ENCODE peak calls at places on chromosome X, in seven cellular contexts. F is activated T-cell treated with anti-CD3 and anti-CD28 coated beads for 48 hours; Q is AG08396; Y is left cardiac atrium; V is Jurkat, Clone E6-1; L is activated T-helper 1 cell treated with anti-CD3 and anti-CD28 coated beads, Interleukin-12 subunit alpha, Interleukin-12 subunit beta, Interleukin-2, Interleukin-4 antibody, amounts not matched to agents 30 ng/mL and 10 ng/mL and 1 ng/mL, durations not matched to agents 14 hours and 24 hours and 36 hours; O is progenitor cell of endocrine pancreas. W is an unnamed sample.
A peak's percentile ranks its signal among the peaks of the same experiment; 100 is the strongest.

GRCh38 chrX:121836000-121836399 is 788.6 kb downstream of the GLUD2 start:
- DNase-seq in F (no peak), Q (no peak), Y (no peak), V (no peak), L (no peak), O (no peak), W (no peak)

GRCh38 chrX:72258174-72258573 is 18.9 kb downstream of the RPS4X start:
- DNase-seq in F (no peak), Q (peak; percentile 80), Y (no peak), V (no peak), L (no peak), O (no peak), W (peak; percentile 28)

GRCh38 chrX:34332336-34332735 is 200.2 kb upstream of the FAM47A start:
- DNase-seq in F (no peak), Q (no peak), Y (no peak), V (no peak), L (no peak), O (no peak), W (no peak)

GRCh38 chrX:154829102-154829501 is 5.4 kb downstream of the SMIM9 start:
- DNase-seq in F (no peak), Q (no peak), Y (no peak), V (no peak), L (no peak), O (no peak), W (no peak)

GRCh38 chrX:110671068-110671803 is 124.4 kb downstream of the CHRDL1 start:
- DNase-seq in F (no peak), Q (no peak), Y (no peak), V (no peak), L (no peak), O (no peak), W (no peak)

GRCh38 chrX:38249965-38250364 is 29.3 kb upstream of the SRPX start:
- DNase-seq in F (no peak), Q (no peak), Y (no peak), V (no peak), L (no peak), O (no peak), W (no peak)

GRCh38 chrX:39613997-39614679 is 483.6 kb downstream of the BCOR start:
- DNase-seq in F (peak; percentile 52), Q (no peak), Y (no peak), V (no peak), L (peak; percentile 26), O (no peak), W (no peak)

GRCh38 chrX:110561036-110561435 is 202.4 kb downstream of the RTL9 start:
- DNase-seq in F (no peak), Q (no peak), Y (no peak), V (no peak), L (no peak), O (no peak), W (no peak)

GRCh38 chrX:23844502-23845138 is 61.6 kb downstream of the SAT1 start:
- DNase-seq in F (no peak), Q (no peak), Y (no peak), V (no peak), L (no peak), O (no peak), W (no peak)

GRCh38 chrX:110168585-110168984 is 149.3 kb downstream of the AMMECR1 start:
- DNase-seq in F (no peak), Q (no peak), Y (no peak), V (no peak), L (no peak), O (no peak), W (no peak)

GRCh38 chrX:46500054-46500453 is 45.2 kb downstream of the ZNF674 start:
- DNase-seq in F (no peak), Q (no peak), Y (no peak), V (no peak), L (no peak), O (no peak), W (peak; percentile 0)

GRCh38 chrX:9566150-9566621 is 101.3 kb downstream of the TBL1X start:
- DNase-seq in F (peak; percentile 1), Q (peak; percentile 61), Y (peak; percentile 77), V (peak; percentile 5), L (no peak), O (no peak), W (peak; percentile 85)

GRCh38 chrX:103453655-103454054 is 65.6 kb downstream of the RAB40A start:
- DNase-seq in F (no peak), Q (peak; percentile 46), Y (no peak), V (no peak), L (no peak), O (no peak), W (no peak)

GRCh38 chrX:45771560-45772340 is 571.1 kb upstream of the DIPK2B start:
- DNase-seq in F (peak; percentile 27), Q (peak; percentile 32), Y (no peak), V (peak; percentile 76), L (peak; percentile 48), O (no peak), W (peak; percentile 49)

W was measured in ACHN.